ENCODE peak calls at places on chromosome 19, in nine cellular contexts. Y is H1, H is breast epithelium, L is GM23338, W is HL-60, D is stomach, X is endothelial cell of umbilical vein, C is SK-N-SH, R is K562. N is an unnamed sample.

GRCh38 chr19:44851427-44851826 is 5.3 kb downstream of the NECTIN2 start:
- DNase-seq in Y (no peak), H (no peak), L (no peak), W (peak), D (no peak), X (no peak), C (no peak), R (no peak), N (no peak)

GRCh38 chr19:35429698-35430097 is 18.4 kb upstream of the FFAR2 start:
- DNase-seq in Y (no peak), H (no peak), L (no peak), W (no peak), D (no peak), X (no peak), C (no peak), R (peak), N (no peak)

GRCh38 chr19:42191855-42192254 is 25.6 kb downstream of the DEDD2 start:
- DNase-seq in Y (no peak), H (no peak), L (no peak), W (no peak), D (peak), X (no peak), C (no peak), R (no peak), N (no peak)

GRCh38 chr19:46394398-46394797 is 19.0 kb downstream of the CCDC8 start:
- DNase-seq in Y (no peak), H (no peak), L (no peak), W (no peak), D (no peak), X (no peak), C (no peak), R (no peak), N (no peak)

GRCh38 chr19:43620061-43621001 is 902 bp upstream of the ZNF428 start:
- DNase-seq in Y (no peak), H (no peak), L (no peak), W (no peak), D (no peak), X (no peak), C (no peak), R (peak), N (no peak)

GRCh38 chr19:51460164-51460992 is 2.1 kb upstream of the SIGLEC8 start:
- DNase-seq in Y (no peak), H (no peak), L (peak), W (peak), D (peak), X (peak), C (peak), R (peak), N (no peak)

GRCh38 chr19:37074819-37075362 is 3.3 kb upstream of the ZNF420 start:
- DNase-seq in Y (no peak), H (no peak), L (no peak), W (no peak), D (no peak), X (no peak), C (no peak), R (no peak), N (no peak)

GRCh38 chr19:11323601-11324078 is 15.8 kb downstream of the RAB3D start:
- DNase-seq in Y (no peak), H (no peak), L (peak), W (no peak), D (no peak), X (no peak), C (peak), R (no peak), N (no peak)

GRCh38 chr19:4010808-4011110 is 3.2 kb downstream of the PIAS4 start:
- DNase-seq in Y (no peak), H (no peak), L (no peak), W (no peak), D (no peak), X (no peak), C (no peak), R (no peak), N (no peak)

GRCh38 chr19:38709671-38710415 is 34.4 kb downstream of the CAPN12 start:
- DNase-seq in Y (no peak), H (no peak), L (no peak), W (no peak), D (no peak), X (no peak), C (no peak), R (no peak), N (no peak)

GRCh38 chr19:51978882-51979281 is 7.8 kb downstream of the ZNF350 start:
- DNase-seq in Y (no peak), H (no peak), L (no peak), W (peak), D (no peak), X (no peak), C (no peak), R (no peak), N (no peak)

GRCh38 chr19:43552616-43553015 is 19.6 kb downstream of the ZNF575 start:
- DNase-seq in Y (no peak), H (no peak), L (no peak), W (no peak), D (no peak), X (no peak), C (no peak), R (no peak), N (no peak)

GRCh38 chr19:40347476-40348124 is 597 bp downstream of the C19orf47 start:
- DNase-seq in Y (no peak), H (no peak), L (no peak), W (no peak), D (no peak), X (no peak), C (no peak), R (no peak), N (no peak)

GRCh38 chr19:38617283-38617763 is 430 bp downstream of the MAP4K1 start:
- DNase-seq in Y (no peak), H (no peak), L (no peak), W (peak), D (no peak), X (no peak), C (no peak), R (no peak), N (no peak)

GRCh38 chr19:7748756-7749155 is 1.4 kb upstream of the CD209 start:
- DNase-seq in Y (peak), H (no peak), L (peak), W (peak), D (no peak), X (peak), C (no peak), R (no peak), N (no peak)

GRCh38 chr19:7507884-7508283 is 8.0 kb upstream of the ZNF358 start:
- DNase-seq in Y (peak), H (no peak), L (peak), W (peak), D (peak), X (peak), C (peak), R (peak), N (no peak)

GRCh38 chr19:4557971-4558941 is 1.2 kb downstream of the SEMA6B start:
- DNase-seq in Y (peak), H (no peak), L (peak), W (no peak), D (peak), X (peak), C (peak), R (peak), N (no peak)

GRCh38 chr19:35717665-35718344 is at the start of gene KMT2B:
- DNase-seq in Y (peak), H (no peak), L (peak), W (no peak), D (peak), X (no peak), C (peak), R (peak), N (no peak)

GRCh38 chr19:39335168-39335567 is 675 bp downstream of the GMFG start:
- DNase-seq in Y (no peak), H (no peak), L (no peak), W (peak), D (no peak), X (no peak), C (peak), R (peak), N (no peak)

GRCh38 chr19:33464010-33464732 is 57.4 kb downstream of the PEPD start:
- DNase-seq in Y (no peak), H (no peak), L (no peak), W (no peak), D (no peak), X (no peak), C (no peak), R (no peak), N (no peak)

GRCh38 chr19:49558591-49558990 is 21.8 kb downstream of the NOSIP start:
- DNase-seq in Y (no peak), H (no peak), L (no peak), W (no peak), D (no peak), X (no peak), C (no peak), R (no peak), N (no peak)

GRCh38 chr19:13833330-13834265 is 38.4 kb downstream of the ZSWIM4 start:
- DNase-seq in Y (peak), H (peak), L (peak), W (peak), D (peak), X (peak), C (peak), R (peak), N (peak)

GRCh38 chr19:3816566-3817218 is 30.5 kb upstream of the MATK start:
- DNase-seq in Y (no peak), H (no peak), L (no peak), W (no peak), D (no peak), X (no peak), C (no peak), R (no peak), N (no peak)

GRCh38 chr19:49059056-49059455 is 1.5 kb upstream of the CGB7 start:
- DNase-seq in Y (no peak), H (no peak), L (no peak), W (no peak), D (no peak), X (no peak), C (peak), R (no peak), N (no peak)

GRCh38 chr19:21604941-21605548 is 99.6 kb downstream of the ZNF429 start:
- DNase-seq in Y (no peak), H (peak), L (no peak), W (no peak), D (no peak), X (peak), C (no peak), R (no peak), N (no peak)

GRCh38 chr19:52492201-52492960 is 35.1 kb upstream of the ZNF808 start:
- DNase-seq in Y (peak), H (no peak), L (peak), W (no peak), D (no peak), X (no peak), C (peak), R (peak), N (no peak)

GRCh38 chr19:37817180-37817911 is 38.0 kb upstream of the ZNF573 start:
- DNase-seq in Y (peak), H (peak), L (peak), W (peak), D (peak), X (peak), C (peak), R (peak), N (peak)

GRCh38 chr19:49758292-49758691 is 4.8 kb downstream of the TSKS start:
- DNase-seq in Y (no peak), H (no peak), L (no peak), W (no peak), D (no peak), X (no peak), C (no peak), R (peak), N (no peak)

GRCh38 chr19:11551603-11552235 is 7.3 kb downstream of the ELOF1 start:
- DNase-seq in Y (peak), H (peak), L (peak), W (no peak), D (no peak), X (no peak), C (peak), R (peak), N (no peak)

GRCh38 chr19:43763473-43763939 is 8.7 kb upstream of the SMG9 start:
- DNase-seq in Y (no peak), H (no peak), L (no peak), W (no peak), D (no peak), X (peak), C (no peak), R (no peak), N (no peak)

GRCh38 chr19:50046649-50047503 is 21.1 kb downstream of the ZNF473 start:
- DNase-seq in Y (peak), H (peak), L (peak), W (peak), D (peak), X (no peak), C (peak), R (peak), N (peak)

GRCh38 chr19:48967346-48968178 is 2.5 kb downstream of the FTL start:
- DNase-seq in Y (no peak), H (no peak), L (no peak), W (peak), D (no peak), X (no peak), C (no peak), R (no peak), N (no peak)

GRCh38 chr19:51488491-51488890 is 10.2 kb downstream of the CEACAM18 start:
- DNase-seq in Y (no peak), H (no peak), L (no peak), W (no peak), D (no peak), X (no peak), C (no peak), R (no peak), N (no peak)

GRCh38 chr19:38374332-38375097 is at the start of gene PSMD8:
- DNase-seq in Y (peak), H (peak), L (peak), W (peak), D (peak), X (peak), C (peak), R (peak), N (peak)

GRCh38 chr19:47465957-47466356 is 5.7 kb downstream of the SLC8A2 start:
- DNase-seq in Y (no peak), H (no peak), L (no peak), W (no peak), D (no peak), X (no peak), C (no peak), R (no peak), N (no peak)
- H3K27ac ChIP-seq in Y (no peak), H (no peak), L (no peak), W (no peak), D (no peak), X (no peak), C (no peak), R (no peak), N (no peak)

GRCh38 chr19:19126102-19126501 is 12.2 kb downstream of the TMEM161A start:
- DNase-seq in Y (no peak), H (no peak), L (no peak), W (no peak), D (no peak), X (no peak), C (no peak), R (no peak), N (no peak)
- TF ChIP-seq POLR2AphosphoS5 in Y (no peak), H (no peak), L (no peak), W (no peak), D (no peak), X (no peak), C (no peak), R (no peak), N (no peak)

GRCh38 chr19:1663854-1664253 is 11.4 kb upstream of the TCF3 start:
- DNase-seq in Y (no peak), H (no peak), L (no peak), W (no peak), D (no peak), X (no peak), C (no peak), R (no peak), N (no peak)
- H3K27ac ChIP-seq in Y (no peak), H (no peak), L (no peak), W (no peak), D (no peak), X (no peak), C (no peak), R (no peak), N (no peak)

GRCh38 chr19:5926641-5927438 is 12.8 kb downstream of the CAPS start:
- DNase-seq in Y (no peak), H (peak), L (no peak), W (no peak), D (no peak), X (no peak), C (peak), R (no peak), N (peak)
- TF ChIP-seq POLR2AphosphoS5 in Y (no peak), H (peak), L (no peak), W (no peak), D (peak), X (no peak), C (no peak), R (no peak), N (peak)

N was measured in suprapubic skin.